ENCODE peak calls at places on chromosomes 2 and 18, in eight cellular contexts. O is anterior cingulate cortex, Z is ELR, J is ascending aorta, N is NCI-H1694, R is naive B cell, B is T-helper 17 cell, W is body of pancreas. E is an unnamed sample.
A peak's percentile ranks its signal among the peaks of the same experiment; 100 is the strongest.

GRCh38 chr2:191115391-191115790 is 35.4 kb downstream of the STAT4 start:
- DNase-seq in O (no peak), Z (peak; percentile 69), J (no peak), N (no peak), R (no peak), B (no peak), W (no peak), E (no peak)

GRCh38 chr18:24016643-24017042 is 2.1 kb downstream of the TTC39C start:
- DNase-seq in O (no peak), Z (peak; percentile 52), J (no peak), N (no peak), R (no peak), B (no peak), W (no peak), E (peak; percentile 10)

GRCh38 chr2:239289545-239289944 is 111.3 kb downstream of the HDAC4 start:
- DNase-seq in O (no peak), Z (no peak), J (no peak), N (no peak), R (no peak), B (no peak), W (no peak), E (no peak)

GRCh38 chr18:62018034-62018760 is 125.4 kb upstream of the RNF152 start:
- DNase-seq in O (no peak), Z (no peak), J (no peak), N (no peak), R (no peak), B (no peak), W (no peak), E (no peak)

GRCh38 chr18:46650681-46651080 is 6.3 kb downstream of the LOXHD1 start:
- DNase-seq in O (no peak), Z (no peak), J (no peak), N (no peak), R (no peak), B (no peak), W (no peak), E (no peak)

GRCh38 chr2:111100765-111101162 is 19.9 kb upstream of the BCL2L11 start:
- DNase-seq in O (no peak), Z (peak; percentile 38), J (no peak), N (no peak), R (no peak), B (no peak), W (no peak), E (no peak)

GRCh38 chr18:335741-336140 is 67.9 kb upstream of the THOC1 start:
- DNase-seq in O (no peak), Z (peak; percentile 50), J (no peak), N (no peak), R (no peak), B (no peak), W (no peak), E (no peak)

GRCh38 chr2:36403675-36404230 is 48.2 kb downstream of the CRIM1 start:
- DNase-seq in O (no peak), Z (peak; percentile 94), J (no peak), N (no peak), R (no peak), B (no peak), W (no peak), E (no peak)

GRCh38 chr18:43465483-43465882 is 188.2 kb upstream of the SYT4 start:
- DNase-seq in O (no peak), Z (no peak), J (no peak), N (no peak), R (no peak), B (no peak), W (no peak), E (no peak)

GRCh38 chr18:65587491-65587890 is 163.3 kb upstream of the CDH7 start:
- DNase-seq in O (no peak), Z (no peak), J (no peak), N (no peak), R (no peak), B (no peak), W (no peak), E (no peak)

GRCh38 chr2:7792031-7792651 is 874.9 kb downstream of the RNF144A start:
- DNase-seq in O (no peak), Z (no peak), J (no peak), N (peak; percentile 56), R (no peak), B (no peak), W (peak; percentile 72), E (no peak)

GRCh38 chr2:44544991-44545390 is 183.2 kb downstream of the CAMKMT start:
- DNase-seq in O (no peak), Z (no peak), J (no peak), N (no peak), R (no peak), B (no peak), W (no peak), E (no peak)

GRCh38 chr2:63903003-63903402 is 61.3 kb downstream of the UGP2 start:
- DNase-seq in O (no peak), Z (peak; percentile 7), J (no peak), N (no peak), R (peak; percentile 0), B (no peak), W (no peak), E (no peak)

GRCh38 chr2:30115141-30115980 is 31.4 kb upstream of the YPEL5 start:
- DNase-seq in O (peak; percentile 83), Z (peak; percentile 83), J (peak; percentile 91), N (peak; percentile 66), R (peak; percentile 14), B (no peak), W (peak; percentile 89), E (no peak)

GRCh38 chr2:119253114-119253702 is 29.6 kb downstream of the STEAP3 start:
- DNase-seq in O (no peak), Z (peak; percentile 77), J (no peak), N (no peak), R (no peak), B (no peak), W (no peak), E (no peak)

GRCh38 chr2:15953891-15954680 is 13.7 kb downstream of the MYCN start:
- DNase-seq in O (no peak), Z (no peak), J (no peak), N (no peak), R (no peak), B (no peak), W (no peak), E (no peak)

GRCh38 chr2:39216495-39217191 is 27.1 kb downstream of the CDKL4 start:
- DNase-seq in O (no peak), Z (no peak), J (no peak), N (no peak), R (no peak), B (peak; percentile 31), W (no peak), E (no peak)

GRCh38 chr2:135159191-135159590 is 107.1 kb downstream of the RAB3GAP1 start:
- DNase-seq in O (no peak), Z (no peak), J (no peak), N (no peak), R (no peak), B (no peak), W (no peak), E (no peak)

GRCh38 chr2:188220535-188220934 is 71.1 kb upstream of the GULP1 start:
- DNase-seq in O (no peak), Z (no peak), J (no peak), N (no peak), R (no peak), B (no peak), W (no peak), E (no peak)

GRCh38 chr2:19949071-19949470 is 40.8 kb downstream of the WDR35 start:
- DNase-seq in O (no peak), Z (no peak), J (no peak), N (no peak), R (no peak), B (no peak), W (no peak), E (no peak)

GRCh38 chr2:114807666-114808065 is 365.2 kb downstream of the DPP10 start:
- DNase-seq in O (no peak), Z (no peak), J (no peak), N (no peak), R (no peak), B (no peak), W (no peak), E (no peak)

GRCh38 chr2:203790134-203790533 is 77.4 kb upstream of the CTLA4 start:
- DNase-seq in O (no peak), Z (peak; percentile 74), J (no peak), N (no peak), R (no peak), B (no peak), W (no peak), E (no peak)

GRCh38 chr2:206230060-206230890 is 44.2 kb upstream of the ZDBF2 start:
- DNase-seq in O (no peak), Z (no peak), J (no peak), N (peak; percentile 89), R (no peak), B (no peak), W (no peak), E (no peak)

GRCh38 chr2:49961346-49961745 is 807.0 kb upstream of the FSHR start:
- DNase-seq in O (no peak), Z (no peak), J (no peak), N (no peak), R (no peak), B (no peak), W (no peak), E (no peak)

GRCh38 chr18:64271264-64271663 is 122.4 kb upstream of the LINC00305 start:
- DNase-seq in O (no peak), Z (no peak), J (no peak), N (no peak), R (no peak), B (no peak), W (no peak), E (no peak)

GRCh38 chr2:218970916-218971315 is 11.4 kb downstream of the CDK5R2 start:
- DNase-seq in O (no peak), Z (no peak), J (no peak), N (no peak), R (no peak), B (no peak), W (no peak), E (no peak)

GRCh38 chr18:3747176-3747973 is 297.4 kb downstream of the TGIF1 start:
- DNase-seq in O (no peak), Z (peak; percentile 16), J (peak; percentile 68), N (no peak), R (no peak), B (no peak), W (no peak), E (no peak)

GRCh38 chr2:58972737-58973136 is 731.6 kb upstream of the FANCL start:
- DNase-seq in O (no peak), Z (no peak), J (no peak), N (no peak), R (no peak), B (no peak), W (no peak), E (no peak)

GRCh38 chr18:42045346-42045745 is 90.3 kb downstream of the PIK3C3 start:
- DNase-seq in O (no peak), Z (peak; percentile 64), J (no peak), N (no peak), R (no peak), B (no peak), W (no peak), E (no peak)

GRCh38 chr2:162233197-162233596 is 10.0 kb downstream of the FAP start:
- DNase-seq in O (no peak), Z (peak; percentile 87), J (no peak), N (no peak), R (no peak), B (no peak), W (no peak), E (no peak)

GRCh38 chr2:232490221-232491138 is 2.8 kb upstream of the ECEL1 start:
- DNase-seq in O (no peak), Z (no peak), J (no peak), N (no peak), R (no peak), B (peak; percentile 10), W (no peak), E (no peak)

GRCh38 chr2:189327879-189328351 is 113.4 kb upstream of the WDR75 start:
- DNase-seq in O (no peak), Z (no peak), J (no peak), N (no peak), R (no peak), B (no peak), W (no peak), E (no peak)

GRCh38 chr2:133936601-133937000 is 317.3 kb upstream of the MGAT5 start:
- DNase-seq in O (no peak), Z (no peak), J (no peak), N (no peak), R (no peak), B (no peak), W (no peak), E (no peak)